ENCODE peak calls at places on chromosomes 1 and 21, in five cellular contexts. One of them, this sample, is unnamed.

GRCh38 chr1:207500306-207500705 is 4.3 kb downstream of the CR1 start:
- DNase-seq in HuH-7.5: no peak
- DNase-seq in nephron progenitor cell: no peak
- DNase-seq in ELR: no peak
- DNase-seq in activated naive CD8-positive, alpha-beta T cell treated with anti-CD3 and anti-CD28 coated beads for 36 hours: no peak
- DNase-seq in this sample: no peak

GRCh38 chr1:224497714-224498573 is 63.3 kb upstream of the WDR26 start:
- DNase-seq in nephron progenitor cell: no peak
- DNase-seq in activated naive CD8-positive, alpha-beta T cell treated with anti-CD3 and anti-CD28 coated beads for 36 hours: peak; percentile 75
- DNase-seq in ELR: peak; percentile 96
- DNase-seq in HuH-7.5: no peak
- DNase-seq in this sample: peak; percentile 87

GRCh38 chr1:229893762-229894444 is 173.1 kb upstream of the GALNT2 start:
- DNase-seq in activated naive CD8-positive, alpha-beta T cell treated with anti-CD3 and anti-CD28 coated beads for 36 hours: no peak
- DNase-seq in HuH-7.5: no peak
- DNase-seq in nephron progenitor cell: no peak
- DNase-seq in ELR: peak; percentile 11
- DNase-seq in this sample: peak; percentile 36

GRCh38 chr1:72282271-72282656 is at the start of gene NEGR1:
- DNase-seq in HuH-7.5: no peak
- DNase-seq in activated naive CD8-positive, alpha-beta T cell treated with anti-CD3 and anti-CD28 coated beads for 36 hours: no peak
- DNase-seq in nephron progenitor cell: peak; percentile 57
- DNase-seq in ELR: peak; percentile 78
- DNase-seq in this sample: peak; percentile 79

GRCh38 chr1:103416681-103417318 is 108.7 kb upstream of the RNPC3 start:
- DNase-seq in HuH-7.5: no peak
- DNase-seq in activated naive CD8-positive, alpha-beta T cell treated with anti-CD3 and anti-CD28 coated beads for 36 hours: no peak
- DNase-seq in nephron progenitor cell: no peak
- DNase-seq in ELR: no peak
- DNase-seq in this sample: peak; percentile 53

GRCh38 chr1:10280442-10281350 is 70.3 kb downstream of the KIF1B start:
- DNase-seq in ELR: peak; percentile 34
- DNase-seq in activated naive CD8-positive, alpha-beta T cell treated with anti-CD3 and anti-CD28 coated beads for 36 hours: peak; percentile 8
- DNase-seq in nephron progenitor cell: no peak
- DNase-seq in HuH-7.5: no peak
- DNase-seq in this sample: peak; percentile 18

GRCh38 chr1:8097077-8097799 is 71.1 kb upstream of the ERRFI1 start:
- DNase-seq in nephron progenitor cell: no peak
- DNase-seq in activated naive CD8-positive, alpha-beta T cell treated with anti-CD3 and anti-CD28 coated beads for 36 hours: peak; percentile 3
- DNase-seq in ELR: peak; percentile 96
- DNase-seq in HuH-7.5: no peak
- DNase-seq in this sample: peak; percentile 96

GRCh38 chr1:1833916-1834325 is 55.7 kb upstream of the NADK start:
- DNase-seq in nephron progenitor cell: peak; percentile 46
- DNase-seq in ELR: no peak
- DNase-seq in activated naive CD8-positive, alpha-beta T cell treated with anti-CD3 and anti-CD28 coated beads for 36 hours: no peak
- DNase-seq in HuH-7.5: no peak
- DNase-seq in this sample: no peak

GRCh38 chr1:235416662-235417049 is 49.4 kb downstream of the TBCE start:
- DNase-seq in HuH-7.5: no peak
- DNase-seq in ELR: peak; percentile 75
- DNase-seq in activated naive CD8-positive, alpha-beta T cell treated with anti-CD3 and anti-CD28 coated beads for 36 hours: no peak
- DNase-seq in nephron progenitor cell: no peak
- DNase-seq in this sample: peak; percentile 62

GRCh38 chr1:185144233-185144632 is 12.5 kb downstream of the TRMT1L start:
- DNase-seq in nephron progenitor cell: no peak
- DNase-seq in ELR: peak; percentile 74
- DNase-seq in HuH-7.5: no peak
- DNase-seq in activated naive CD8-positive, alpha-beta T cell treated with anti-CD3 and anti-CD28 coated beads for 36 hours: no peak
- DNase-seq in this sample: peak; percentile 39

GRCh38 chr1:46461809-46462448 is 27.7 kb upstream of the DMBX1 start:
- DNase-seq in ELR: no peak
- DNase-seq in HuH-7.5: no peak
- DNase-seq in activated naive CD8-positive, alpha-beta T cell treated with anti-CD3 and anti-CD28 coated beads for 36 hours: no peak
- DNase-seq in nephron progenitor cell: no peak
- DNase-seq in this sample: peak; percentile 13

GRCh38 chr1:3838788-3839187 is 18.2 kb downstream of the CEP104 start:
- DNase-seq in ELR: no peak
- DNase-seq in nephron progenitor cell: no peak
- DNase-seq in activated naive CD8-positive, alpha-beta T cell treated with anti-CD3 and anti-CD28 coated beads for 36 hours: no peak
- DNase-seq in HuH-7.5: no peak
- DNase-seq in this sample: no peak

GRCh38 chr1:182069028-182069466 is 7.5 kb upstream of the ZNF648 start:
- DNase-seq in ELR: peak; percentile 39
- DNase-seq in HuH-7.5: peak; percentile 73
- DNase-seq in activated naive CD8-positive, alpha-beta T cell treated with anti-CD3 and anti-CD28 coated beads for 36 hours: peak; percentile 46
- DNase-seq in nephron progenitor cell: peak; percentile 83
- DNase-seq in this sample: peak; percentile 34

GRCh38 chr21:45409466-45410150 is 4.6 kb downstream of the COL18A1 start:
- DNase-seq in ELR: no peak
- DNase-seq in HuH-7.5: no peak
- DNase-seq in nephron progenitor cell: no peak
- DNase-seq in activated naive CD8-positive, alpha-beta T cell treated with anti-CD3 and anti-CD28 coated beads for 36 hours: no peak
- DNase-seq in this sample: no peak

GRCh38 chr1:44557756-44558155 is 116.5 kb downstream of the TMEM53 start:
- DNase-seq in HuH-7.5: no peak
- DNase-seq in activated naive CD8-positive, alpha-beta T cell treated with anti-CD3 and anti-CD28 coated beads for 36 hours: no peak
- DNase-seq in nephron progenitor cell: no peak
- DNase-seq in ELR: no peak
- DNase-seq in this sample: peak; percentile 39

GRCh38 chr1:7704214-7705047 is 66.7 kb upstream of the VAMP3 start:
- DNase-seq in ELR: peak; percentile 65
- DNase-seq in nephron progenitor cell: peak; percentile 99
- DNase-seq in HuH-7.5: no peak
- DNase-seq in activated naive CD8-positive, alpha-beta T cell treated with anti-CD3 and anti-CD28 coated beads for 36 hours: peak; percentile 92
- DNase-seq in this sample: peak; percentile 84

GRCh38 chr1:29519108-29519507 is 282.8 kb downstream of the PTPRU start:
- DNase-seq in nephron progenitor cell: no peak
- DNase-seq in activated naive CD8-positive, alpha-beta T cell treated with anti-CD3 and anti-CD28 coated beads for 36 hours: no peak
- DNase-seq in HuH-7.5: no peak
- DNase-seq in ELR: no peak
- DNase-seq in this sample: no peak

GRCh38 chr1:146049436-146049835 is 27.9 kb upstream of the HJV start:
- DNase-seq in nephron progenitor cell: no peak
- DNase-seq in HuH-7.5: no peak
- DNase-seq in activated naive CD8-positive, alpha-beta T cell treated with anti-CD3 and anti-CD28 coated beads for 36 hours: peak; percentile 10
- DNase-seq in ELR: no peak
- DNase-seq in this sample: no peak

GRCh38 chr1:50989694-50990093 is 19.6 kb downstream of the CDKN2C start:
- DNase-seq in ELR: peak; percentile 43
- DNase-seq in HuH-7.5: no peak
- DNase-seq in activated naive CD8-positive, alpha-beta T cell treated with anti-CD3 and anti-CD28 coated beads for 36 hours: no peak
- DNase-seq in nephron progenitor cell: no peak
- DNase-seq in this sample: peak; percentile 57

GRCh38 chr1:3320246-3321152 is 134.0 kb upstream of the ARHGEF16 start:
- DNase-seq in nephron progenitor cell: no peak
- DNase-seq in activated naive CD8-positive, alpha-beta T cell treated with anti-CD3 and anti-CD28 coated beads for 36 hours: no peak
- DNase-seq in HuH-7.5: peak; percentile 94
- DNase-seq in ELR: no peak
- DNase-seq in this sample: no peak

GRCh38 chr1:36734356-36734755 is 251.6 kb upstream of the CSF3R start:
- DNase-seq in HuH-7.5: no peak
- DNase-seq in nephron progenitor cell: no peak
- DNase-seq in activated naive CD8-positive, alpha-beta T cell treated with anti-CD3 and anti-CD28 coated beads for 36 hours: no peak
- DNase-seq in ELR: no peak
- DNase-seq in this sample: no peak

GRCh38 chr1:163537809-163538208 is 216.1 kb downstream of the NUF2 start:
- DNase-seq in activated naive CD8-positive, alpha-beta T cell treated with anti-CD3 and anti-CD28 coated beads for 36 hours: no peak
- DNase-seq in ELR: no peak
- DNase-seq in HuH-7.5: no peak
- DNase-seq in nephron progenitor cell: no peak
- DNase-seq in this sample: no peak

GRCh38 chr1:234756066-234756783 is 146.2 kb upstream of the IRF2BP2 start:
- DNase-seq in nephron progenitor cell: no peak
- DNase-seq in HuH-7.5: no peak
- DNase-seq in activated naive CD8-positive, alpha-beta T cell treated with anti-CD3 and anti-CD28 coated beads for 36 hours: no peak
- DNase-seq in ELR: peak; percentile 55
- DNase-seq in this sample: peak; percentile 48

GRCh38 chr1:224681816-224682215 is 65.7 kb downstream of the CNIH3 start:
- DNase-seq in nephron progenitor cell: no peak
- DNase-seq in activated naive CD8-positive, alpha-beta T cell treated with anti-CD3 and anti-CD28 coated beads for 36 hours: no peak
- DNase-seq in ELR: no peak
- DNase-seq in HuH-7.5: no peak
- DNase-seq in this sample: no peak

GRCh38 chr21:38850277-38850951 is 44.7 kb downstream of the ETS2 start:
- DNase-seq in nephron progenitor cell: no peak
- DNase-seq in HuH-7.5: no peak
- DNase-seq in activated naive CD8-positive, alpha-beta T cell treated with anti-CD3 and anti-CD28 coated beads for 36 hours: no peak
- DNase-seq in ELR: no peak
- DNase-seq in this sample: no peak

GRCh38 chr1:236622407-236622806 is 18.1 kb upstream of the HEATR1 start:
- DNase-seq in nephron progenitor cell: no peak
- DNase-seq in HuH-7.5: no peak
- DNase-seq in activated naive CD8-positive, alpha-beta T cell treated with anti-CD3 and anti-CD28 coated beads for 36 hours: no peak
- DNase-seq in ELR: no peak
- DNase-seq in this sample: no peak

GRCh38 chr1:177937931-177938330 is 31.9 kb downstream of the SEC16B start:
- DNase-seq in ELR: peak; percentile 84
- DNase-seq in activated naive CD8-positive, alpha-beta T cell treated with anti-CD3 and anti-CD28 coated beads for 36 hours: no peak
- DNase-seq in nephron progenitor cell: no peak
- DNase-seq in HuH-7.5: no peak
- DNase-seq in this sample: peak; percentile 70